ENCODE peak calls at places on chromosomes 4 and X, in seven cellular contexts. D is IMR-90, O is H9, A is mesenchymal stem cell, U is neuronal stem cell, I is H1, H is trophoblast cell. Q is an unnamed sample.

GRCh38 chr4:179596621-179597020 is 2154.4 kb upstream of the AGA start:
- DNase-seq in D (peak), O (no peak), A (peak), U (no peak), I (no peak), H (no peak), Q (no peak)

GRCh38 chr4:66202870-66203269 is 532.6 kb upstream of the EPHA5 start:
- DNase-seq in D (no peak), O (no peak), A (no peak), U (no peak), I (no peak), H (no peak), Q (no peak)

GRCh38 chrX:138877746-138878145 is 166.2 kb upstream of the FGF13 start:
- DNase-seq in D (no peak), O (no peak), A (no peak), U (no peak), I (no peak), H (no peak), Q (no peak)

GRCh38 chr4:25727711-25728493 is 72.3 kb downstream of the SLC34A2 start:
- DNase-seq in D (no peak), O (no peak), A (no peak), U (no peak), I (no peak), H (no peak), Q (no peak)

GRCh38 chrX:53281321-53281822 is at the start of gene IQSEC2:
- DNase-seq in D (peak), O (peak), A (peak), U (no peak), I (peak), H (peak), Q (peak)

GRCh38 chr4:70059149-70059548 is 8.9 kb downstream of the HTN1 start:
- DNase-seq in D (no peak), O (no peak), A (no peak), U (no peak), I (no peak), H (no peak), Q (no peak)

GRCh38 chrX:150203249-150203647 is 159.9 kb upstream of the MAMLD1 start:
- DNase-seq in D (no peak), O (no peak), A (no peak), U (no peak), I (no peak), H (peak), Q (no peak)

GRCh38 chrX:151402719-151403390 is 5.8 kb downstream of the VMA21 start:
- DNase-seq in D (no peak), O (peak), A (no peak), U (no peak), I (no peak), H (no peak), Q (no peak)

GRCh38 chr4:145829629-145830395 is 108.8 kb downstream of the ZNF827 start:
- DNase-seq in D (no peak), O (no peak), A (no peak), U (no peak), I (no peak), H (no peak), Q (no peak)

GRCh38 chr4:169030575-169030982 is 20.5 kb upstream of the CBR4 start:
- DNase-seq in D (peak), O (no peak), A (peak), U (no peak), I (no peak), H (peak), Q (peak)

GRCh38 chr4:94927696-94928095 is 169.9 kb downstream of the BMPR1B start:
- DNase-seq in D (no peak), O (no peak), A (no peak), U (no peak), I (no peak), H (peak), Q (peak)

GRCh38 chr4:40550900-40551546 is 78.6 kb downstream of the RBM47 start:
- DNase-seq in D (peak), O (no peak), A (peak), U (no peak), I (no peak), H (peak), Q (peak)

GRCh38 chr4:145482209-145483021 is 762 bp downstream of the SMAD1 start:
- DNase-seq in D (peak), O (peak), A (peak), U (peak), I (no peak), H (peak), Q (peak)

GRCh38 chrX:2705461-2705860 is 14.4 kb downstream of the CD99 start:
- DNase-seq in D (no peak), O (no peak), A (no peak), U (no peak), I (no peak), H (no peak), Q (no peak)

GRCh38 chrX:2708016-2708415 is 16.9 kb downstream of the CD99 start:
- DNase-seq in D (no peak), O (no peak), A (peak), U (no peak), I (no peak), H (no peak), Q (no peak)

GRCh38 chrX:2705036-2705435 is 13.9 kb downstream of the CD99 start:
- DNase-seq in D (no peak), O (no peak), A (peak), U (no peak), I (no peak), H (no peak), Q (no peak)

GRCh38 chrX:2708601-2709200 is 17.6 kb downstream of the CD99 start:
- DNase-seq in D (no peak), O (no peak), A (no peak), U (no peak), I (no peak), H (no peak), Q (no peak)

GRCh38 chrX:2707334-2707760 is 16.3 kb downstream of the CD99 start:
- DNase-seq in D (peak), O (peak), A (peak), U (no peak), I (peak), H (peak), Q (peak)
- H2BK120ac ChIP-seq in D (no peak), O (no peak), A (no peak), U (no peak), I (no peak), H (no peak), Q (no peak)

DNA sequence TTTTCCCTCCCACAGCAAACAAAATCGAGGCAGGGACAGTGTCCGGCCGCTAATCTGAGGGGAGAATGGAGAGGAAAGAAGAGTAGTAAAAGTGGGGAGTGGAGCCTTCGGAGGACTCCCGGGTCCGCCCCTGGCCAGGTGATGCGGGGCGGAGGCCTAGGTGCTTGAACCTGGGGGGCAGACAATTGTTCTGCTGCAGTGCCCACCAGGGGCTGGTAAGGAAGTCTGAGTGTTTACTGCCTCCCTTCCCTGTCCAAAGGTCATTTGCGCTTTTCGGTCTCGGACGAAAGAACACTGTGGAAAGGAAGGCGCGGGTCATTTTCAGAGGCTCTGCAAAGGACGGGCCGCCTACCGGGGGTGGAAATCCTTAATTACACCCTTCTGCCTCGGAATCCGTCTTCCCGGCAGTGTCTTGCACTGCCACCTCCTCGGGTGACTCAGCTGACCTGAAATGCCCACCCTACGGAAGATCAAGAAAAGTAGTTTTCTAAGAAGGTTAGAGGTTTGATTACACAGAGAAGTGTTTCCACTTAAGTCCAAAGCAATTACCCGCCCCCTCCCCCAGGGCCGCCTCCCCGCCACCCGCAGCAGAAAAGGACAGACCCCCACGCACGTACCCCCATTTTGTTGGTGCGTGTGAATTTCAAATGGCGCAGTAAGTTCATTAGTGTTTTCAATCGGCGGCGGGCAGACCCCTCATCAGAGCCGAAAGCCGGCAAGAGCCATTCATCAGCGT is 99.9 kb upstream of the TENM3 start:
- DNase-seq in D (peak), O (no peak), A (no peak), U (peak), I (no peak), H (peak), Q (peak)
- H3K27ac ChIP-seq in D (no peak), O (no peak), A (peak), U (no peak), I (no peak), H (peak), Q (peak)

GRCh38 chr4:119526786-119527550 is 101.6 kb downstream of the PDE5A start:
- DNase-seq in D (peak), O (no peak), A (peak), U (no peak), I (no peak), H (no peak), Q (no peak)

GRCh38 chr4:119525771-119526712 is 102.6 kb downstream of the PDE5A start:
- DNase-seq in D (peak), O (no peak), A (peak), U (no peak), I (no peak), H (no peak), Q (no peak)

GRCh38 chr4:119521306-119521705 is 107.3 kb downstream of the PDE5A start:
- DNase-seq in D (no peak), O (no peak), A (no peak), U (no peak), I (no peak), H (no peak), Q (no peak)

GRCh38 chr4:119525005-119525749 is 103.4 kb downstream of the PDE5A start:
- DNase-seq in D (peak), O (no peak), A (peak), U (no peak), I (no peak), H (peak), Q (no peak)

DNA sequence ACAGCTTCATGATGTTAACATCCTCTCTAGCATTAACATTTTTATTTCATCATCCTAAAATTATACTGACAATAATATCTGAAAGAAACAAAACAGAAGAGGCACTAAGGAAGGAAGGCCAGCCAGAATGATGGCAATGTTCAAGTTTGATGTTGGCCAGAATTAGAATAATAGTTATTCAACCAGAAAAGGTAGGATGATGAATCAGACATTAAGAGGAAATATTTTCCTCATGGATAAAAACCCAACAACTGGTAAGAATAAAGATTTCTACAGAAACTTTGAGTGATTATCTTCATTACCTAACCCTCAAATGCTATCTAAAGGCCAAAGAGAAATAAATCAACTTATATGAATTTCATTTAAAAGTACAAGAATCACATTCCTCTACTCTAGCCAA is 105.2 kb downstream of the PDE5A start:
- DNase-seq in D (no peak), O (no peak), A (no peak), U (no peak), I (no peak), H (no peak), Q (no peak)
- H3K4me2 ChIP-seq in D (no peak), O (no peak), A (no peak), U (no peak), I (no peak), H (no peak), Q (no peak)

GRCh38 chr4:166460769-166461550 is 587.9 kb downstream of the TLL1 start:
- DNase-seq in D (no peak), O (no peak), A (no peak), U (no peak), I (no peak), H (no peak), Q (no peak)
- H2BK120ac ChIP-seq in D (no peak), O (no peak), A (no peak), U (no peak), I (no peak), H (no peak), Q (no peak)

DNA sequence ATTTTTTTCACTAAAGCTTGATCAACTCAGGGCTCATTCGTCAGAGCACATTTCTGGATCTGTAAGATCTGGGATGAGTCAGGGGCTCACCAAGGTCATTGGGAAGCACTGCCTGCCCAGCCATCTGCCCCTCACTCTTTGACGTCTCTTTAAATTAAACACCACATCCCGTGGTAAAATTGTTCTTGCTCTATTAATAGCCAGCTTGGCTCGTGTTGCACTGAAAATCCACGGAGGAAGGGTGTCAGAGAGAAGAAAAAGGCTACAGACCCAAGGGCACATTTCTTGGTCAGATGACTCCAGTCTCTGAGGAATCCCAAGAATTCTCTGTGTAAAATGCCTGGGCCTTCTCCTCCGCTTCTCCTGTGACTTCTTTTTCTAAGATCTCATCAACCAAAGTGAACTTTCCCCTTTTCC is 45.7 kb upstream of the GATB start:
- DNase-seq in D (peak), O (no peak), A (peak), U (no peak), I (no peak), H (peak), Q (peak)
- H3K27ac ChIP-seq in D (peak), O (no peak), A (peak), U (no peak), I (no peak), H (peak), Q (no peak)

DNA sequence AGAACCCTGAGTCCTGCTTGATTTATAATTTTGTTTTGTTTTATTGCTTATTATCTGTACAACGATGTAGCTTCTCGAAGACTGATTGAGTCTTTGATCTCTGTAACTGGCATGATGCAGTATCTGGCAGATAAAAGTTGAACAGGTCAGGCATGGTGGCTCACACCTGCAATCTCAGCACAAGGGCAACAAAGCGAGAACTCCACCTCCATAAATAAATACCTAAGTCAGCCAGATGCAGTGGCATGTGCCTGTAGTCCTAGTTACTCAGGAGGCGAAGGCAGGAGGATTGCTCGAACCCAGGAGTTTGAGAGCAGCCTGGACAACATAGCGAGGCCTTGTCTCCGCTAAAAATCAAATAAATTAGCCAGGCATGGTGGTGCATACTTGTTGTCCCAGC is 15.7 kb upstream of the WDR19 start:
- DNase-seq in D (no peak), O (no peak), A (no peak), U (no peak), I (no peak), H (no peak), Q (no peak)
- H3K4me2 ChIP-seq in D (no peak), O (no peak), A (no peak), U (no peak), I (no peak), H (no peak), Q (no peak)

GRCh38 chr4:155568641-155569040 is 98.0 kb upstream of the GUCY1A1 start:
- DNase-seq in D (no peak), O (no peak), A (no peak), U (peak), I (no peak), H (no peak), Q (no peak)

GRCh38 chr4:155564880-155565279 is 101.8 kb upstream of the GUCY1A1 start:
- DNase-seq in D (no peak), O (no peak), A (no peak), U (no peak), I (no peak), H (no peak), Q (no peak)

GRCh38 chr4:155565330-155565729 is 101.3 kb upstream of the GUCY1A1 start:
- DNase-seq in D (no peak), O (no peak), A (no peak), U (no peak), I (no peak), H (no peak), Q (no peak)

GRCh38 chr4:155564086-155564485 is 102.6 kb upstream of the GUCY1A1 start:
- DNase-seq in D (no peak), O (no peak), A (no peak), U (no peak), I (no peak), H (no peak), Q (no peak)

GRCh38 chr4:155566241-155566823 is 100.3 kb upstream of the GUCY1A1 start:
- DNase-seq in D (peak), O (no peak), A (peak), U (no peak), I (no peak), H (no peak), Q (no peak)
- H2BK120ac ChIP-seq in D (no peak), O (no peak), A (no peak), U (no peak), I (no peak), H (no peak), Q (no peak)